ENCODE peak calls at places on chromosomes 6 and 20, in six cellular contexts. C is ascending aorta, Q is right cardiac atrium, O is brain microvascular endothelial cell, T is sigmoid colon, I is HepG2. M is an unnamed sample.

GRCh38 chr20:40535816-40536215 is 153.2 kb downstream of the MAFB start:
- DNase-seq in C (no peak), Q (no peak), O (no peak), T (no peak), I (no peak), M (no peak)

GRCh38 chr6:114592506-114592905 is 249.7 kb upstream of the HS3ST5 start:
- DNase-seq in C (no peak), Q (no peak), O (no peak), T (no peak), I (no peak), M (no peak)

GRCh38 chr6:105677671-105678475 is 275.0 kb upstream of the PREP start:
- DNase-seq in C (no peak), Q (no peak), O (peak; percentile 36), T (no peak), I (no peak), M (no peak)

GRCh38 chr6:52995913-52996685 is 1.0 kb upstream of the GSTA4 start:
- DNase-seq in C (no peak), Q (peak; percentile 49), O (peak; percentile 18), T (peak; percentile 67), I (peak; percentile 76), M (peak; percentile 34)

GRCh38 chr20:31821427-31821826 is 2.3 kb downstream of the MYLK2 start:
- DNase-seq in C (no peak), Q (no peak), O (no peak), T (peak; percentile 63), I (no peak), M (no peak)

GRCh38 chr6:71338540-71339316 is 50.1 kb downstream of the OGFRL1 start:
- DNase-seq in C (no peak), Q (no peak), O (no peak), T (no peak), I (no peak), M (no peak)

GRCh38 chr6:15512126-15512525 is 150.7 kb downstream of the DTNBP1 start:
- DNase-seq in C (no peak), Q (no peak), O (no peak), T (no peak), I (peak; percentile 41), M (no peak)

GRCh38 chr20:50369225-50370035 is 140.8 kb upstream of the PTPN1 start:
- DNase-seq in C (no peak), Q (no peak), O (no peak), T (no peak), I (peak; percentile 83), M (no peak)

GRCh38 chr20:33576432-33576883 is 85.7 kb upstream of the C20orf144 start:
- DNase-seq in C (no peak), Q (no peak), O (no peak), T (no peak), I (no peak), M (no peak)

GRCh38 chr6:129621252-129621651 is 88.7 kb downstream of the ARHGAP18 start:
- DNase-seq in C (no peak), Q (no peak), O (no peak), T (no peak), I (peak; percentile 58), M (no peak)

GRCh38 chr6:28802417-28803336 is 121.1 kb downstream of the TRIM27 start:
- DNase-seq in C (no peak), Q (no peak), O (peak; percentile 84), T (no peak), I (peak; percentile 62), M (no peak)

GRCh38 chr20:25252226-25252625 is 4.3 kb downstream of the PYGB start:
- DNase-seq in C (no peak), Q (no peak), O (no peak), T (no peak), I (no peak), M (no peak)

GRCh38 chr6:37648465-37649330 is 49.0 kb downstream of the MDGA1 start:
- DNase-seq in C (no peak), Q (peak; percentile 38), O (no peak), T (no peak), I (no peak), M (no peak)

GRCh38 chr6:112037783-112038216 is 16.1 kb upstream of the CCN6 start:
- DNase-seq in C (peak; percentile 54), Q (peak; percentile 87), O (peak; percentile 92), T (peak; percentile 93), I (no peak), M (peak; percentile 54)

GRCh38 chr20:8132632-8133587 is 844 bp downstream of the PLCB1 start:
- DNase-seq in C (no peak), Q (peak; percentile 53), O (no peak), T (peak; percentile 83), I (no peak), M (peak; percentile 28)

GRCh38 chr6:26116267-26116666 is 29.0 kb downstream of the HFE start:
- DNase-seq in C (no peak), Q (no peak), O (no peak), T (no peak), I (no peak), M (no peak)

GRCh38 chr20:31517373-31517772 is 3.1 kb downstream of the HM13 start:
- DNase-seq in C (no peak), Q (no peak), O (peak; percentile 45), T (no peak), I (peak; percentile 91), M (peak; percentile 25)

GRCh38 chr20:58818585-58819285 is 32.0 kb downstream of the GNAS-AS1 start:
- DNase-seq in C (no peak), Q (no peak), O (no peak), T (no peak), I (no peak), M (no peak)

GRCh38 chr20:38032585-38033329 is 499 bp downstream of the TTI1 start:
- DNase-seq in C (no peak), Q (no peak), O (no peak), T (no peak), I (peak; percentile 35), M (no peak)

GRCh38 chr6:144330588-144330987 is 45.5 kb downstream of the UTRN start:
- DNase-seq in C (no peak), Q (no peak), O (no peak), T (no peak), I (no peak), M (no peak)

GRCh38 chr6:170459451-170459850 is 93.7 kb downstream of the PSMB1 start:
- DNase-seq in C (no peak), Q (no peak), O (peak; percentile 55), T (no peak), I (no peak), M (no peak)

DNA sequence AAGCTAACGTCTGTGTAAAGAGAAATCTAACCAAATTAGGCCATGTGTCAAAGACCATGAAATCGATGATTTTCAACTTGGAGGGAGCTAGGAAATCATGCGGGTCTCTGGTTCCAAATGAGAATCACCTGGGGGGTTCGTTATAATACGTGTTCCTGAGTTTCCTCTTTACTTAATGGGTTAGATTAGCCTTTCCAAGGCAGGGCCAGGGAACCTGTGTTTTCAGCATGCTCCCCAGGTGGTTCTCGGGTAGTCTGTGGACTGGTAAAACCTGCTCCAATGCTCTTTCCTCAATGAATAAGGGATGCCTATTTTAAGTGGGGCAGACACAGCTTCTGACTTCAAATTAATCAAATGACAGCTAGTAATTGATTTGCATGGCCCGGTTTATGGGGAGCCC is 965 bp upstream of the HLA-DOA start:
- DNase-seq in C (no peak), Q (no peak), O (no peak), T (no peak), I (no peak), M (no peak)
- H3K27me3 ChIP-seq in C (no peaks in the 10 kb centered on the region), Q (no peaks in the 10 kb centered on the region), O (peaks cover 2% of the 10 kb centered on the region), T (peaks cover 10% of the 10 kb centered on the region), I (peaks cover 11% of the 10 kb centered on the region), M (peaks cover 40% of the 10 kb centered on the region)

GRCh38 chr6:12584631-12585405 is 131.7 kb upstream of the PHACTR1 start:
- DNase-seq in C (no peak), Q (no peak), O (no peak), T (no peak), I (no peak), M (no peak)
- H3K27ac ChIP-seq in C (no peak overlapping the region), Q (peak overlapping the region; percentile 69), O (no peak overlapping the region), T (peak overlapping the region; percentile 51), I (no peak overlapping the region), M (peak overlapping the region; percentile 86)

GRCh38 chr6:154476494-154476893 is 34.0 kb downstream of the CNKSR3 start:
- DNase-seq in C (no peak), Q (no peak), O (no peak), T (no peak), I (no peak), M (no peak)
- H3K4me3 ChIP-seq in C (no peak overlapping the region), Q (no peak overlapping the region), O (no peak overlapping the region), T (no peak overlapping the region), I (no peak overlapping the region), M (no peak overlapping the region)

DNA sequence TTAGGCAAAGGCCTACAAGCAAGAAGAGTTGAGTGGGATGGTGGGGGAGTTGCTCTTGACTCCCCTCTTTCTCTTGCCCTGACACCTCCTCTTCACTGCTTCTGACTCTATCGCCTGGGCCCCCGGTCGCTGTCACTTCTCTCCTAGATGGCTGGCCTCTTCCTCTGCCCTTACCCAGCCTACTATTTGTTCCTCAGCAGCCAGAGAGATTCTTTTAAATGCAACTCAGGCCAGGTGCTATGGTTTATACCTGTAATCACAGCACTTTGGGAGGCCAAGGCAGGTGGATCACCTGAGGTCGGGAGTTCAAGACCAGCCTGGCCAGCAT is 4.3 kb upstream of the PDYN start:
- DNase-seq in C (no peak), Q (no peak), O (no peak), T (no peak), I (no peak), M (no peak)
- H3K27me3 ChIP-seq in C (no peaks in the 10 kb centered on the region), Q (peaks cover 2% of the 10 kb centered on the region), O (peaks cover 8% of the 10 kb centered on the region), T (peaks cover 7% of the 10 kb centered on the region), I (peaks cover 10% of the 10 kb centered on the region), M (peaks cover 98% of the 10 kb centered on the region)

DNA sequence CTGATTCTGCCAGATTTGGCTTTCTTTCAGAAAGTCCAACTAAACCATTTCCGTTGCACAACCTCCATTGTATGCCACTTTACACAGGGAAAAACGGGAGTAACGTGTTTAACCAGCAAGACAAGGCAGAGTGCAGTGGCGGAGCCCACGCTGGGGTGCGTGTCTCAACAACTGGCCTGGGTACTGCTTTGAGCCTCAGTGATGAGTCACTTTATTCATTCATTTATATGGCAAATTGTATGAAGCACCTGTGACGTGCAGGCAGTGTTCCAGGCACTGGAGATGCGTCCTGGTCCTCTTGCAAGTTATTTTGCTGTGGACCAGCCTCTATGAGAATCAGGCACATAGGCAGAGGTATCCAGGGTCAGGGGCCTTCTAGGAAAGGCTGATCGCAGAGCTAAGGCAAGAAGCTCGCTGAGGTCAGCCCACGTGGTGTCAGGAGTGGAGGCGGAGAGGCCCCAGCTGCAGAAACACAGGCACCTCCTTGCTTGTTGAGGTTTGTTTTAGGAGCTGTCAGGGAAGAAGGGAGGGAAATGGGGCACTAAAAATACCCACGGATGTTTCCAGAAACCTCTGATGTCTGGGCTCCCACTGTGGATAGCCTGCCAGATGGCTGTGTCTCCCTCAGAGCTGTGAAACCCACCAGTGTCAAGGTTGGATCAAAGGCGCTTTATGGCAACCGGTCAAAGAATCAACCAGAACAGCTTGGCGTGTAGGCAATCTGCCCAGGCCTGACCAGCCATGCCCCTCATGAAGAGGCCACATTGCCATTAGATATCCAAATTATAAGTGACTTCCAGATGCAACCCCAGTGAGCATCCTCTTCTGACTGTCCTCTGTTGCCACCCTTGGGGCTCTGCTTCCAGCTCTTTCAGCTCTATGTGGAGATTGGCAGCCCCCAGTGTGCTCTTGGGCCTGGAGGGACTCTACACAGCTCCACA is 157.2 kb downstream of the CD83 start:
- DNase-seq in C (no peak), Q (no peak), O (no peak), T (no peak), I (no peak), M (no peak)
- H3K27ac ChIP-seq in C (no peak overlapping the region), Q (no peak overlapping the region), O (no peak overlapping the region), T (no peak overlapping the region), I (no peak overlapping the region), M (no peak overlapping the region)

GRCh38 chr6:137341721-137342195 is 122.6 kb upstream of the IFNGR1 start:
- DNase-seq in C (no peak), Q (peak; percentile 32), O (no peak), T (no peak), I (no peak), M (peak; percentile 25)

GRCh38 chr6:137339929-137340559 is 120.9 kb upstream of the IFNGR1 start:
- DNase-seq in C (no peak), Q (no peak), O (no peak), T (no peak), I (no peak), M (no peak)

GRCh38 chr6:137342607-137343186 is 123.5 kb upstream of the IFNGR1 start:
- DNase-seq in C (no peak), Q (no peak), O (no peak), T (no peak), I (no peak), M (no peak)
- H3K4me3 ChIP-seq in C (peak overlapping the region; percentile 22), Q (peak overlapping the region; percentile 43), O (peak overlapping the region; percentile 30), T (peak overlapping the region; percentile 40), I (no peak overlapping the region), M (peak overlapping the region; percentile 47)